ENCODE peak calls at places on chromosomes 11 and 22, in nine cellular contexts. O is right lobe of liver, Y is cardiac muscle cell, K is upper lobe of left lung, Q is brain microvascular endothelial cell, U is adrenal gland, N is right atrium auricular region, J is lower lobe of right lung, I is left ventricle myocardium inferior. B is an unnamed sample.

GRCh38 chr22:47270463-47271135 is 508.1 kb downstream of the TBC1D22A start:
- DNase-seq in U (no peak), K (no peak), Y (no peak), Q (no peak), O (no peak), N (no peak), I (no peak), J (no peak), B (no peak)

GRCh38 chr11:6928916-6929315 is 2.7 kb downstream of the ZNF215 start:
- DNase-seq in U (no peak), O (no peak), K (no peak), Y (no peak), N (no peak), Q (no peak), I (no peak), J (no peak), B (no peak)

GRCh38 chr22:19526076-19526701 is 2.0 kb upstream of the CLDN5 start:
- DNase-seq in Q (no peak), I (no peak), Y (no peak), U (no peak), N (no peak), K (no peak), O (peak; percentile 36), J (no peak), B (no peak)

GRCh38 chr11:70889411-70889810 is 363.0 kb downstream of the SHANK2 start:
- DNase-seq in I (no peak), J (peak; percentile 19), U (no peak), K (no peak), Q (no peak), N (no peak), Y (no peak), O (no peak), B (no peak)

GRCh38 chr22:32309585-32310251 is 47.9 kb upstream of the RFPL3 start:
- DNase-seq in I (no peak), J (no peak), N (no peak), Y (no peak), O (peak; percentile 27), K (no peak), Q (no peak), U (no peak), B (no peak)

GRCh38 chr11:92180664-92181251 is 43.9 kb upstream of the FAT3 start:
- DNase-seq in K (no peak), N (no peak), Y (no peak), I (no peak), J (no peak), O (no peak), U (no peak), Q (peak; percentile 73), B (no peak)

GRCh38 chr11:122882189-122882808 is at the start of gene JHY:
- DNase-seq in Y (no peak), K (no peak), U (no peak), N (no peak), Q (no peak), I (no peak), O (no peak), J (no peak), B (no peak)

GRCh38 chr11:35723493-35724284 is 61.1 kb downstream of the TRIM44 start:
- DNase-seq in I (no peak), O (no peak), Y (no peak), N (no peak), U (no peak), Q (no peak), K (no peak), J (no peak), B (no peak)

GRCh38 chr11:27242591-27242990 is 120.4 kb downstream of the CCDC34 start:
- DNase-seq in J (no peak), Q (peak; percentile 59), I (no peak), O (no peak), N (no peak), K (no peak), U (no peak), Y (no peak), B (no peak)

GRCh38 chr22:28243539-28243938 is 324.5 kb upstream of the PITPNB start:
- DNase-seq in U (no peak), N (no peak), J (no peak), Y (no peak), Q (peak; percentile 14), K (no peak), O (no peak), I (no peak), B (no peak)

GRCh38 chr11:69277074-69277809 is 16.7 kb upstream of the MYEOV start:
- DNase-seq in Q (no peak), K (no peak), J (no peak), N (no peak), O (no peak), I (no peak), U (no peak), Y (peak; percentile 47), B (no peak)

GRCh38 chr22:21026783-21027692 is 5.3 kb downstream of the SLC7A4 start:
- DNase-seq in J (no peak), O (no peak), I (peak; percentile 49), Y (no peak), K (peak; percentile 48), U (no peak), Q (peak; percentile 22), N (no peak), B (no peak)

GRCh38 chr22:21697866-21698265 is 32.1 kb downstream of the PPIL2 start:
- DNase-seq in Q (peak; percentile 59), Y (no peak), J (no peak), N (no peak), I (no peak), O (no peak), K (no peak), U (no peak), B (no peak)

GRCh38 chr22:38984224-38984623 is 2.1 kb downstream of the APOBEC3B start:
- DNase-seq in Y (no peak), K (no peak), N (no peak), J (no peak), Q (no peak), U (no peak), I (no peak), O (no peak), B (no peak)

GRCh38 chr11:104159356-104159755 is 4.6 kb downstream of the PDGFD start:
- DNase-seq in K (no peak), Q (no peak), I (no peak), Y (no peak), U (no peak), O (no peak), J (no peak), N (no peak), B (no peak)

GRCh38 chr11:74702383-74703007 is 28.7 kb downstream of the CHRDL2 start:
- DNase-seq in N (peak; percentile 78), K (peak; percentile 59), J (peak; percentile 65), Q (peak; percentile 69), O (peak; percentile 67), I (peak; percentile 55), Y (peak; percentile 69), U (peak; percentile 62), B (peak; percentile 70)

GRCh38 chr11:96316869-96317268 is 26.1 kb downstream of the MAML2 start:
- DNase-seq in Y (no peak), K (no peak), I (no peak), J (no peak), N (no peak), U (no peak), O (no peak), Q (no peak), B (no peak)

DNA sequence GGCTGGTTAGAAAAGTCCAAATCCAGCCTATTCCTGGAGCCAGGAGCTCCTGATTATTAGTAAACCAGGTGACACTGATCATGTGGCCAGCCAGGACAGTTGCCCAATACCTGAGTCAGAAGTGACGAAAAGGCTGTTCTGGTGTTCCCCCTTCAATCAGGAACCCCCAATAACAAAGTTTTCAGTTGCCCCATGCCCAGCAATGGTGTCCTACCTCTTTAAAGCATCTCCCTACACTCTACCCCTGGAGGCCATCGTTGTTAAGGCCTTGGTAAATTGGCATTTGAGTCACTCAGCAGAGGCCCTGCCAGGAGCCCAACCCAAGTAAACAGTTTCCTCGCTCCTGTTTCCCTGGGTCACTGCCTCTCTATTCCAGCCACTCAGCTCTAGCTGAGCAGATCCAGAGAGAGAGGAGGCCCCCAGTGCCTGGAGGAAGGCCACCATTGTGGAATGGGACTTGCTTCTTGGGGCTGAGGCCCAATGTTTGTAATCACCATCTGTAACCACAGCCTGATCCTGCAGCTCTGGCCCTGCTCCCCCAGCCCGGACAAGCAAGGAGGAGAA is 25.0 kb downstream of the ARHGAP1 start:
- DNase-seq in O (peak; percentile 81), K (peak; percentile 75), I (peak; percentile 56), U (peak; percentile 76), N (peak; percentile 87), Y (no peak), J (no peak), Q (no peak), B (no peak)
- TF ChIP-seq CTCF in O (no peak), K (peak; percentile 15), I (no peak), U (peak; percentile 33), N (no peak), Y (no peak), J (no peak), Q (peak; percentile 11), B (no peak)

GRCh38 chr11:66454253-66454652 is 12.5 kb upstream of the PELI3 start:
- DNase-seq in Y (no peak), K (no peak), O (no peak), Q (no peak), I (no peak), N (no peak), U (no peak), J (no peak), B (no peak)
- H3K27me3 ChIP-seq in Y (no peaks in the 10 kb centered on the region), K (no peaks in the 10 kb centered on the region), O (no peaks in the 10 kb centered on the region), Q (peaks cover 2% of the 10 kb centered on the region), I (peaks cover 5% of the 10 kb centered on the region), N (no peaks in the 10 kb centered on the region), U (no peaks in the 10 kb centered on the region), J (no peaks in the 10 kb centered on the region), B (peaks cover 43% of the 10 kb centered on the region)

GRCh38 chr11:67614730-67615454 is 8.2 kb downstream of the NDUFV1 start:
- DNase-seq in O (no peak), J (no peak), Q (no peak), U (no peak), N (no peak), Y (no peak), I (no peak), K (no peak), B (no peak)

GRCh38 chr11:67613313-67613959 is 6.7 kb downstream of the NDUFV1 start:
- DNase-seq in Q (no peak), N (no peak), O (no peak), Y (no peak), U (no peak), J (peak; percentile 44), K (no peak), I (no peak), B (no peak)

GRCh38 chr11:67612751-67613150 is 6.0 kb downstream of the NDUFV1 start:
- DNase-seq in O (no peak), Q (no peak), J (peak; percentile 45), U (no peak), N (no peak), Y (no peak), K (no peak), I (no peak), B (no peak)

GRCh38 chr11:67615455-67616430 is 9.0 kb downstream of the NDUFV1 start:
- DNase-seq in N (no peak), J (peak; percentile 65), K (peak; percentile 54), Y (peak; percentile 65), U (no peak), I (no peak), O (peak; percentile 81), Q (no peak), B (peak; percentile 73)

GRCh38 chr11:67613960-67614715 is 7.4 kb downstream of the NDUFV1 start:
- DNase-seq in I (peak; percentile 60), U (no peak), J (peak; percentile 76), Q (peak; percentile 1), N (no peak), K (peak; percentile 83), O (peak; percentile 57), Y (peak; percentile 71), B (peak; percentile 82)
- TF ChIP-seq CTCF in I (peak; percentile 79), U (peak; percentile 62), J (peak; percentile 69), Q (peak; percentile 87), N (peak; percentile 84), K (peak; percentile 53), O (peak; percentile 71), Y (peak; percentile 74), B (peak; percentile 76)

GRCh38 chr11:108324587-108324986 is 101.7 kb downstream of the ATM start:
- DNase-seq in U (no peak), N (no peak), Y (no peak), I (no peak), J (no peak), K (no peak), Q (no peak), O (no peak), B (no peak)
- H3K27me3 ChIP-seq in U (no peaks in the 10 kb centered on the region), N (no peaks in the 10 kb centered on the region), Y (no peaks in the 10 kb centered on the region), I (no peaks in the 10 kb centered on the region), J (no peaks in the 10 kb centered on the region), K (no peaks in the 10 kb centered on the region), Q (no peaks in the 10 kb centered on the region), O (no peaks in the 10 kb centered on the region), B (no peaks in the 10 kb centered on the region)